ENCODE peak calls at places on chromosomes 16 and 17, in eight cellular contexts. Y, N, M, K, X, J, U and Q are unnamed samples.

GRCh38 chr17:57774872-57775271 is 29.8 kb upstream of the CCDC182 start:
- DNase-seq in Y (peak), N (no peak), M (no peak), K (no peak), X (no peak), J (no peak), U (no peak), Q (no peak)

GRCh38 chr17:30344283-30345088 is 10.6 kb upstream of the TMIGD1 start:
- DNase-seq in Y (no peak), N (no peak), M (peak), K (peak), X (no peak), J (peak), U (no peak), Q (no peak)

GRCh38 chr17:82164853-82165252 is 47.8 kb downstream of the CCDC57 start:
- DNase-seq in Y (no peak), N (no peak), M (no peak), K (no peak), X (no peak), J (no peak), U (no peak), Q (no peak)

GRCh38 chr17:82492647-82493516 is 26.6 kb upstream of the FOXK2 start:
- DNase-seq in Y (no peak), N (no peak), M (no peak), K (peak), X (no peak), J (no peak), U (no peak), Q (no peak)

GRCh38 chr17:66939461-66940114 is 24.9 kb upstream of the CACNG4 start:
- DNase-seq in Y (no peak), N (no peak), M (no peak), K (no peak), X (no peak), J (no peak), U (no peak), Q (no peak)

GRCh38 chr17:40949406-40949805 is 12.0 kb upstream of the KRT23 start:
- DNase-seq in Y (no peak), N (no peak), M (no peak), K (no peak), X (peak), J (no peak), U (no peak), Q (no peak)

GRCh38 chr16:72291121-72291520 is 119.2 kb upstream of the PMFBP1 start:
- DNase-seq in Y (no peak), N (no peak), M (no peak), K (peak), X (no peak), J (no peak), U (no peak), Q (no peak)

GRCh38 chr17:62723842-62724241 is 84.3 kb downstream of the MARCHF10 start:
- DNase-seq in Y (no peak), N (no peak), M (no peak), K (no peak), X (peak), J (no peak), U (no peak), Q (no peak)

GRCh38 chr17:49012893-49013255 is 15.7 kb downstream of the IGF2BP1 start:
- DNase-seq in Y (no peak), N (no peak), M (no peak), K (no peak), X (no peak), J (no peak), U (no peak), Q (no peak)

GRCh38 chr16:50653056-50653455 is 28.1 kb downstream of the SNX20 start:
- DNase-seq in Y (no peak), N (no peak), M (no peak), K (no peak), X (no peak), J (no peak), U (no peak), Q (no peak)

GRCh38 chr16:19131809-19132777 is 18.3 kb downstream of the ITPRIPL2 start:
- DNase-seq in Y (no peak), N (no peak), M (no peak), K (no peak), X (no peak), J (no peak), U (no peak), Q (no peak)

GRCh38 chr17:47325176-47325575 is 1.4 kb downstream of the EFCAB13 start:
- DNase-seq in Y (no peak), N (no peak), M (no peak), K (no peak), X (no peak), J (no peak), U (no peak), Q (no peak)

GRCh38 chr16:87201052-87201451 is 116.1 kb downstream of the C16orf95 start:
- DNase-seq in Y (no peak), N (no peak), M (no peak), K (peak), X (no peak), J (no peak), U (no peak), Q (no peak)

GRCh38 chr16:49575352-49576172 is 202.0 kb downstream of the C16orf78 start:
- DNase-seq in Y (peak), N (no peak), M (peak), K (peak), X (no peak), J (no peak), U (no peak), Q (peak)

GRCh38 chr17:72687941-72688340 is 404.5 kb downstream of the SLC39A11 start:
- DNase-seq in Y (peak), N (no peak), M (peak), K (no peak), X (no peak), J (no peak), U (no peak), Q (no peak)

GRCh38 chr17:7431231-7431630 is 2.6 kb downstream of the SPEM3 start:
- DNase-seq in Y (no peak), N (no peak), M (no peak), K (no peak), X (no peak), J (no peak), U (no peak), Q (no peak)

GRCh38 chr16:86406056-86406455 is 104.3 kb upstream of the FOXF1 start:
- DNase-seq in Y (peak), N (no peak), M (no peak), K (no peak), X (no peak), J (no peak), U (no peak), Q (no peak)

GRCh38 chr16:58684354-58685083 is at the start of gene SLC38A7:
- DNase-seq in Y (peak), N (peak), M (peak), K (peak), X (peak), J (peak), U (peak), Q (peak)

GRCh38 chr17:81440511-81441244 is 45.4 kb downstream of the BAHCC1 start:
- DNase-seq in Y (peak), N (no peak), M (peak), K (no peak), X (no peak), J (no peak), U (no peak), Q (peak)

GRCh38 chr17:79922161-79922569 is 82.9 kb upstream of the CBX4 start:
- DNase-seq in Y (no peak), N (no peak), M (no peak), K (no peak), X (peak), J (peak), U (no peak), Q (no peak)

GRCh38 chr17:57604771-57605733 is 140.0 kb downstream of the CCDC182 start:
- DNase-seq in Y (peak), N (peak), M (peak), K (peak), X (peak), J (no peak), U (no peak), Q (peak)

GRCh38 chr17:20098314-20098713 is 89.2 kb downstream of the SPECC1 start:
- DNase-seq in Y (no peak), N (no peak), M (peak), K (no peak), X (no peak), J (no peak), U (no peak), Q (no peak)

GRCh38 chr17:75047398-75048098 is 523 bp downstream of the KCTD2 start:
- DNase-seq in Y (peak), N (peak), M (no peak), K (peak), X (no peak), J (peak), U (no peak), Q (peak)

GRCh38 chr17:10050597-10051101 is 145.6 kb upstream of the RCVRN start:
- DNase-seq in Y (peak), N (no peak), M (no peak), K (peak), X (no peak), J (no peak), U (no peak), Q (peak)